ENCODE peak calls at places on chromosomes 16 and 17, in six cellular contexts. One of them, this sample, is unnamed.
A peak's percentile ranks its signal among the peaks of the same experiment; 100 is the strongest.

GRCh38 chr16:35447010-35447558 is 1987.7 kb downstream of the TP53TG3F start:
- DNase-seq in SHP77: no peak
- DNase-seq in keratinocyte: no peak
- DNase-seq in substantia nigra: no peak
- DNase-seq in T-helper 22 cell: no peak
- DNase-seq in NCI-H345: no peak
- DNase-seq in this sample: no peak

GRCh38 chr16:54489225-54489781 is 202.7 kb upstream of the IRX3 start:
- DNase-seq in substantia nigra: no peak
- DNase-seq in SHP77: no peak
- DNase-seq in keratinocyte: no peak
- DNase-seq in NCI-H345: no peak
- DNase-seq in T-helper 22 cell: no peak
- DNase-seq in this sample: peak; percentile 91

GRCh38 chr16:30741461-30741914 is 6.7 kb upstream of the PHKG2 start:
- DNase-seq in keratinocyte: peak; percentile 99
- DNase-seq in substantia nigra: no peak
- DNase-seq in T-helper 22 cell: no peak
- DNase-seq in NCI-H345: no peak
- DNase-seq in SHP77: no peak
- DNase-seq in this sample: no peak

GRCh38 chr17:19329839-19330238 is 32.7 kb downstream of the B9D1 start:
- DNase-seq in substantia nigra: no peak
- DNase-seq in SHP77: no peak
- DNase-seq in NCI-H345: no peak
- DNase-seq in keratinocyte: no peak
- DNase-seq in T-helper 22 cell: no peak
- DNase-seq in this sample: no peak

GRCh38 chr17:44354582-44355309 is 8.9 kb downstream of the FAM171A2 start:
- DNase-seq in SHP77: no peak
- DNase-seq in NCI-H345: no peak
- DNase-seq in substantia nigra: no peak
- DNase-seq in T-helper 22 cell: peak; percentile 21
- DNase-seq in keratinocyte: no peak
- DNase-seq in this sample: no peak

GRCh38 chr17:81272616-81273015 is 22.5 kb downstream of the SLC38A10 start:
- DNase-seq in NCI-H345: no peak
- DNase-seq in keratinocyte: no peak
- DNase-seq in SHP77: no peak
- DNase-seq in substantia nigra: no peak
- DNase-seq in T-helper 22 cell: no peak
- DNase-seq in this sample: no peak

GRCh38 chr17:44533533-44534246 is 23.6 kb upstream of the FZD2 start:
- DNase-seq in T-helper 22 cell: peak; percentile 53
- DNase-seq in NCI-H345: peak; percentile 88
- DNase-seq in keratinocyte: no peak
- DNase-seq in substantia nigra: peak; percentile 67
- DNase-seq in SHP77: peak; percentile 91
- DNase-seq in this sample: peak; percentile 86

GRCh38 chr17:27940503-27940902 is 47.3 kb upstream of the LYRM9 start:
- DNase-seq in T-helper 22 cell: no peak
- DNase-seq in SHP77: no peak
- DNase-seq in keratinocyte: no peak
- DNase-seq in NCI-H345: no peak
- DNase-seq in substantia nigra: no peak
- DNase-seq in this sample: no peak

GRCh38 chr16:4414187-4414909 is 2.0 kb downstream of the CORO7 start:
- DNase-seq in substantia nigra: no peak
- DNase-seq in SHP77: peak; percentile 11
- DNase-seq in keratinocyte: no peak
- DNase-seq in T-helper 22 cell: peak; percentile 86
- DNase-seq in NCI-H345: no peak
- DNase-seq in this sample: peak; percentile 29

GRCh38 chr16:61409604-61410003 is 626.6 kb downstream of the CDH8 start:
- DNase-seq in T-helper 22 cell: no peak
- DNase-seq in SHP77: no peak
- DNase-seq in NCI-H345: no peak
- DNase-seq in keratinocyte: no peak
- DNase-seq in substantia nigra: no peak
- DNase-seq in this sample: no peak

This sample was measured in NCI-H1092 treated with DMSO at 0.1 percent for 48 hours.